ENCODE peak calls at places on chromosome 5, in nine cellular contexts. One of them, this sample, is unnamed.

GRCh38 chr5:72408127-72408526 is 88.0 kb downstream of the PTCD2 start:
- DNase-seq in stomach: no peak
- DNase-seq in WERI-Rb-1: no peak
- DNase-seq in psoas muscle: no peak
- DNase-seq in ovary: no peak
- DNase-seq in uterus: no peak
- DNase-seq in tibial nerve: no peak
- DNase-seq in heart right ventricle: no peak
- DNase-seq in sigmoid colon: no peak
- DNase-seq in this sample: no peak

GRCh38 chr5:175663191-175664184 is 5.6 kb downstream of the HRH2 start:
- DNase-seq in tibial nerve: no peak
- DNase-seq in WERI-Rb-1: no peak
- DNase-seq in uterus: no peak
- DNase-seq in psoas muscle: no peak
- DNase-seq in heart right ventricle: peak
- DNase-seq in sigmoid colon: no peak
- DNase-seq in stomach: peak
- DNase-seq in ovary: no peak
- DNase-seq in this sample: no peak

GRCh38 chr5:81134066-81134465 is 99.1 kb upstream of the CKMT2 start:
- DNase-seq in stomach: no peak
- DNase-seq in psoas muscle: no peak
- DNase-seq in heart right ventricle: no peak
- DNase-seq in uterus: no peak
- DNase-seq in ovary: no peak
- DNase-seq in sigmoid colon: no peak
- DNase-seq in WERI-Rb-1: no peak
- DNase-seq in tibial nerve: no peak
- DNase-seq in this sample: no peak

GRCh38 chr5:95296291-95296690 is 11.4 kb upstream of the MCTP1 start:
- DNase-seq in uterus: no peak
- DNase-seq in tibial nerve: no peak
- DNase-seq in psoas muscle: no peak
- DNase-seq in sigmoid colon: no peak
- DNase-seq in stomach: no peak
- DNase-seq in WERI-Rb-1: no peak
- DNase-seq in ovary: no peak
- DNase-seq in heart right ventricle: no peak
- DNase-seq in this sample: no peak

GRCh38 chr5:142894749-142895148 is 124.6 kb downstream of the ARHGAP26 start:
- DNase-seq in psoas muscle: no peak
- DNase-seq in ovary: no peak
- DNase-seq in WERI-Rb-1: no peak
- DNase-seq in tibial nerve: no peak
- DNase-seq in sigmoid colon: no peak
- DNase-seq in uterus: no peak
- DNase-seq in stomach: no peak
- DNase-seq in heart right ventricle: peak
- DNase-seq in this sample: peak

GRCh38 chr5:40873481-40873880 is 32.3 kb downstream of the CARD6 start:
- DNase-seq in sigmoid colon: no peak
- DNase-seq in uterus: no peak
- DNase-seq in tibial nerve: no peak
- DNase-seq in WERI-Rb-1: no peak
- DNase-seq in heart right ventricle: no peak
- DNase-seq in stomach: no peak
- DNase-seq in ovary: no peak
- DNase-seq in psoas muscle: no peak
- DNase-seq in this sample: no peak

GRCh38 chr5:176887252-176887849 is 11.8 kb downstream of the HK3 start:
- DNase-seq in WERI-Rb-1: no peak
- DNase-seq in heart right ventricle: no peak
- DNase-seq in psoas muscle: no peak
- DNase-seq in uterus: no peak
- DNase-seq in tibial nerve: no peak
- DNase-seq in sigmoid colon: peak
- DNase-seq in ovary: no peak
- DNase-seq in stomach: no peak
- DNase-seq in this sample: no peak

GRCh38 chr5:126054593-126055347 is 368.4 kb upstream of the GRAMD2B start:
- DNase-seq in WERI-Rb-1: peak
- DNase-seq in sigmoid colon: no peak
- DNase-seq in stomach: no peak
- DNase-seq in tibial nerve: no peak
- DNase-seq in psoas muscle: no peak
- DNase-seq in heart right ventricle: no peak
- DNase-seq in ovary: no peak
- DNase-seq in uterus: no peak
- DNase-seq in this sample: no peak

GRCh38 chr5:56384186-56384585 is 151.1 kb upstream of the ANKRD55 start:
- DNase-seq in sigmoid colon: no peak
- DNase-seq in ovary: peak
- DNase-seq in tibial nerve: no peak
- DNase-seq in stomach: no peak
- DNase-seq in uterus: peak
- DNase-seq in heart right ventricle: no peak
- DNase-seq in psoas muscle: no peak
- DNase-seq in WERI-Rb-1: no peak
- DNase-seq in this sample: no peak

GRCh38 chr5:158874814-158875213 is 224.9 kb downstream of the EBF1 start:
- DNase-seq in heart right ventricle: no peak
- DNase-seq in ovary: no peak
- DNase-seq in stomach: no peak
- DNase-seq in sigmoid colon: no peak
- DNase-seq in psoas muscle: no peak
- DNase-seq in tibial nerve: no peak
- DNase-seq in uterus: no peak
- DNase-seq in WERI-Rb-1: no peak
- DNase-seq in this sample: no peak

GRCh38 chr5:25414746-25415145 is 770.0 kb upstream of the CDH10 start:
- DNase-seq in uterus: no peak
- DNase-seq in tibial nerve: no peak
- DNase-seq in psoas muscle: no peak
- DNase-seq in ovary: no peak
- DNase-seq in stomach: no peak
- DNase-seq in heart right ventricle: no peak
- DNase-seq in WERI-Rb-1: no peak
- DNase-seq in sigmoid colon: no peak
- DNase-seq in this sample: no peak

GRCh38 chr5:54443264-54443663 is 12.2 kb upstream of the HSPB3 start:
- DNase-seq in sigmoid colon: no peak
- DNase-seq in stomach: no peak
- DNase-seq in psoas muscle: no peak
- DNase-seq in ovary: no peak
- DNase-seq in uterus: no peak
- DNase-seq in heart right ventricle: peak
- DNase-seq in tibial nerve: no peak
- DNase-seq in WERI-Rb-1: no peak
- DNase-seq in this sample: peak

GRCh38 chr5:132213666-132214065 is 14.0 kb downstream of the P4HA2 start:
- DNase-seq in psoas muscle: no peak
- DNase-seq in uterus: no peak
- DNase-seq in heart right ventricle: no peak
- DNase-seq in ovary: no peak
- DNase-seq in tibial nerve: no peak
- DNase-seq in sigmoid colon: peak
- DNase-seq in WERI-Rb-1: no peak
- DNase-seq in stomach: no peak
- DNase-seq in this sample: no peak

GRCh38 chr5:132218321-132218720 is 9.3 kb downstream of the P4HA2 start:
- DNase-seq in tibial nerve: no peak
- DNase-seq in stomach: no peak
- DNase-seq in uterus: no peak
- DNase-seq in sigmoid colon: no peak
- DNase-seq in psoas muscle: no peak
- DNase-seq in heart right ventricle: no peak
- DNase-seq in WERI-Rb-1: no peak
- DNase-seq in ovary: no peak
- DNase-seq in this sample: no peak

GRCh38 chr5:132214491-132214890 is 13.2 kb downstream of the P4HA2 start:
- DNase-seq in uterus: no peak
- DNase-seq in stomach: no peak
- DNase-seq in tibial nerve: no peak
- DNase-seq in ovary: no peak
- DNase-seq in heart right ventricle: no peak
- DNase-seq in sigmoid colon: peak
- DNase-seq in psoas muscle: no peak
- DNase-seq in WERI-Rb-1: no peak
- DNase-seq in this sample: no peak

GRCh38 chr5:132211787-132212186 is 15.9 kb downstream of the P4HA2 start:
- DNase-seq in psoas muscle: no peak
- DNase-seq in heart right ventricle: peak
- DNase-seq in tibial nerve: no peak
- DNase-seq in ovary: no peak
- DNase-seq in WERI-Rb-1: no peak
- DNase-seq in sigmoid colon: no peak
- DNase-seq in stomach: no peak
- DNase-seq in uterus: no peak
- DNase-seq in this sample: no peak

DNA sequence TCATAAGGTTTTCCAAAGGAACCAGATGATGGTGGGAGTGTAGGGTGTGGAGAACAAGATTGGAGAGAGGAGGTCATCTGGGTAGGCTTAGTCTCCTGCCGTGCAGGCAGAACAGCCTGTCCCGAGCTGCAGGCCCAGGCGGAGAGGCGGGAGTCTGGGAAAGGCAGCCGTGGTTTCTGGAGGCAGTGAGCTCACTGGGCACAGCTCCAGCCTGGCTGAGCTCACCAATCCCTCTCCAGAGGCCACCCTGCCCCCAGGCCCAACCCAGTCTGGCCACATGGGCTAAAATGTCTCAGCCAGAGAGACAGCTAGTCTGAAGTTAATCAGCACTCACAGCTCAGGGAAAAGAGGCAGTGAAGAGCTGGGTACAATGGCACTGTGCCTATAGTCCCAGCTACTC is 12.3 kb downstream of the P4HA2 start:
- DNase-seq in ovary: peak
- DNase-seq in stomach: peak
- DNase-seq in tibial nerve: peak
- DNase-seq in WERI-Rb-1: peak
- DNase-seq in psoas muscle: peak
- DNase-seq in sigmoid colon: peak
- DNase-seq in heart right ventricle: peak
- DNase-seq in uterus: peak
- DNase-seq in this sample: peak
- H3K27ac ChIP-seq in ovary: peak
- H3K27ac ChIP-seq in stomach: peak
- H3K27ac ChIP-seq in tibial nerve: peak
- H3K27ac ChIP-seq in WERI-Rb-1: no peak
- H3K27ac ChIP-seq in psoas muscle: peak
- H3K27ac ChIP-seq in sigmoid colon: peak
- H3K27ac ChIP-seq in heart right ventricle: peak
- H3K27ac ChIP-seq in uterus: peak
- H3K27ac ChIP-seq in this sample: peak

GRCh38 chr5:111530298-111530740 is 18.0 kb upstream of the STARD4 start:
- DNase-seq in ovary: no peak
- DNase-seq in heart right ventricle: peak
- DNase-seq in psoas muscle: peak
- DNase-seq in stomach: peak
- DNase-seq in WERI-Rb-1: no peak
- DNase-seq in uterus: no peak
- DNase-seq in sigmoid colon: peak
- DNase-seq in tibial nerve: no peak
- DNase-seq in this sample: peak
- H3K4me3 ChIP-seq in ovary: no peak
- H3K4me3 ChIP-seq in heart right ventricle: no peak
- H3K4me3 ChIP-seq in psoas muscle: no peak
- H3K4me3 ChIP-seq in stomach: no peak
- H3K4me3 ChIP-seq in WERI-Rb-1: no peak
- H3K4me3 ChIP-seq in uterus: no peak
- H3K4me3 ChIP-seq in sigmoid colon: no peak
- H3K4me3 ChIP-seq in tibial nerve: no peak
- H3K4me3 ChIP-seq in this sample: peak

GRCh38 chr5:6638236-6638635 is 5.0 kb downstream of the SRD5A1 start:
- DNase-seq in uterus: no peak
- DNase-seq in ovary: no peak
- DNase-seq in WERI-Rb-1: no peak
- DNase-seq in heart right ventricle: no peak
- DNase-seq in stomach: no peak
- DNase-seq in psoas muscle: no peak
- DNase-seq in sigmoid colon: no peak
- DNase-seq in tibial nerve: no peak
- DNase-seq in this sample: no peak

GRCh38 chr5:6634788-6635430 is 1.7 kb downstream of the SRD5A1 start:
- DNase-seq in stomach: no peak
- DNase-seq in uterus: no peak
- DNase-seq in heart right ventricle: no peak
- DNase-seq in ovary: no peak
- DNase-seq in WERI-Rb-1: no peak
- DNase-seq in tibial nerve: no peak
- DNase-seq in psoas muscle: no peak
- DNase-seq in sigmoid colon: no peak
- DNase-seq in this sample: no peak

GRCh38 chr5:6637022-6637421 is 3.8 kb downstream of the SRD5A1 start:
- DNase-seq in heart right ventricle: no peak
- DNase-seq in stomach: no peak
- DNase-seq in ovary: no peak
- DNase-seq in uterus: no peak
- DNase-seq in tibial nerve: no peak
- DNase-seq in psoas muscle: no peak
- DNase-seq in sigmoid colon: no peak
- DNase-seq in WERI-Rb-1: no peak
- DNase-seq in this sample: no peak

GRCh38 chr5:6637590-6637989 is 4.3 kb downstream of the SRD5A1 start:
- DNase-seq in WERI-Rb-1: peak
- DNase-seq in stomach: no peak
- DNase-seq in sigmoid colon: no peak
- DNase-seq in psoas muscle: no peak
- DNase-seq in heart right ventricle: no peak
- DNase-seq in ovary: no peak
- DNase-seq in uterus: no peak
- DNase-seq in tibial nerve: no peak
- DNase-seq in this sample: no peak

GRCh38 chr5:6636293-6636692 is 3.1 kb downstream of the SRD5A1 start:
- DNase-seq in tibial nerve: no peak
- DNase-seq in ovary: no peak
- DNase-seq in sigmoid colon: no peak
- DNase-seq in psoas muscle: no peak
- DNase-seq in stomach: peak
- DNase-seq in heart right ventricle: no peak
- DNase-seq in WERI-Rb-1: no peak
- DNase-seq in uterus: no peak
- DNase-seq in this sample: no peak
- TF ChIP-seq CTCF in tibial nerve: no peak
- TF ChIP-seq CTCF in ovary: no peak
- TF ChIP-seq CTCF in sigmoid colon: no peak
- TF ChIP-seq CTCF in psoas muscle: no peak
- TF ChIP-seq CTCF in stomach: no peak
- TF ChIP-seq CTCF in heart right ventricle: no peak
- TF ChIP-seq CTCF in WERI-Rb-1: no peak
- TF ChIP-seq CTCF in uterus: no peak
- TF ChIP-seq CTCF in this sample: no peak

DNA sequence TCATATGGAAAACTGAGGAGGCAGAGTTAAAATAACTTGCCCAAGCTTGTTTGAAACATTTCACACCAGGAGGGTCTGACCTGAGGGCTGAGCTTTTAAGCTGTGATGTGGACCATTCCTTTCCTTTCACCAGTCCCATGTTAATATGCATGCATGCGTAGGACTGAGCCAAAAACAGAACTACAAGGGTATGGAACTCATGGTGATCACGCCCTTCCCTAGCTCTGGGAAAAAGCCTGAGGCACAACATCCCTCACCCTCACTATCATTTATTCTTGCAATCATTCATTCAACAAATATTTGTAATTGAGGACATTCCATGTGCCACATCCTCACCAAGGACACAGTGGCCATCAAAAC is 87.4 kb upstream of the FAM169A start:
- DNase-seq in ovary: no peak
- DNase-seq in tibial nerve: no peak
- DNase-seq in WERI-Rb-1: no peak
- DNase-seq in uterus: no peak
- DNase-seq in psoas muscle: no peak
- DNase-seq in sigmoid colon: no peak
- DNase-seq in stomach: no peak
- DNase-seq in heart right ventricle: no peak
- DNase-seq in this sample: no peak
- H3K27ac ChIP-seq in ovary: no peak
- H3K27ac ChIP-seq in tibial nerve: no peak
- H3K27ac ChIP-seq in WERI-Rb-1: no peak
- H3K27ac ChIP-seq in uterus: no peak
- H3K27ac ChIP-seq in psoas muscle: no peak
- H3K27ac ChIP-seq in sigmoid colon: no peak
- H3K27ac ChIP-seq in stomach: no peak
- H3K27ac ChIP-seq in heart right ventricle: no peak
- H3K27ac ChIP-seq in this sample: peak

This sample was measured in brain microvascular endothelial cell.